ENCODE peak calls at places on chromosomes 7 and 10, in seven cellular contexts. Z is dorsolateral prefrontal cortex, Y is A549, X is fibroblast of pulmonary artery, P is thoracic aorta, K is fibroblast of the aortic adventitia, O is lower leg skin. V is an unnamed sample.

GRCh38 chr7:1040790-1041189 is 3.6 kb upstream of the GPR146 start:
- DNase-seq in O (no peak), X (peak), K (peak), Z (peak), P (no peak), Y (no peak), V (peak)

GRCh38 chr7:4189151-4189570 is 492.9 kb upstream of the FOXK1 start:
- DNase-seq in P (peak), Y (no peak), O (peak), X (peak), Z (peak), K (no peak), V (peak)

GRCh38 chr7:458511-459245 is 61.0 kb downstream of the PDGFA start:
- DNase-seq in Y (no peak), X (no peak), Z (no peak), O (no peak), K (no peak), P (no peak), V (no peak)

GRCh38 chr7:132049462-132050304 is 493.3 kb upstream of the PODXL start:
- DNase-seq in O (no peak), P (no peak), K (peak), Y (peak), Z (no peak), X (peak), V (peak)

GRCh38 chr10:5628798-5629788 is 37.3 kb downstream of the ASB13 start:
- DNase-seq in K (peak), Z (no peak), O (no peak), Y (no peak), P (no peak), X (peak), V (peak)

GRCh38 chr10:12868229-12868628 is 133.3 kb downstream of the CCDC3 start:
- DNase-seq in X (no peak), P (no peak), O (no peak), Z (no peak), Y (no peak), K (no peak), V (peak)

GRCh38 chr7:5470167-5470532 is 46.5 kb upstream of the TNRC18 start:
- DNase-seq in O (no peak), Y (no peak), K (no peak), X (no peak), Z (no peak), P (no peak), V (no peak)

GRCh38 chr7:107610353-107610752 is 30.3 kb downstream of the BCAP29 start:
- DNase-seq in X (peak), Y (no peak), K (peak), O (no peak), Z (no peak), P (no peak), V (no peak)

GRCh38 chr7:74288034-74288881 is 949 bp upstream of the CLIP2 start:
- DNase-seq in K (no peak), O (no peak), Z (peak), X (peak), P (no peak), Y (no peak), V (no peak)

GRCh38 chr10:126216221-126216701 is 172.0 kb downstream of the ADAM12 start:
- DNase-seq in P (no peak), Y (no peak), K (peak), X (peak), Z (no peak), O (no peak), V (peak)

GRCh38 chr10:62038609-62039190 is 137.2 kb downstream of the ARID5B start:
- DNase-seq in X (peak), Z (peak), Y (peak), K (peak), O (peak), P (no peak), V (peak)

GRCh38 chr10:48406204-48406603 is 99.7 kb downstream of the MAPK8 start:
- DNase-seq in Z (no peak), P (no peak), K (peak), X (peak), O (no peak), Y (peak), V (peak)

GRCh38 chr10:66642217-66642616 is 283.6 kb upstream of the LRRTM3 start:
- DNase-seq in O (no peak), Y (no peak), Z (no peak), P (no peak), K (no peak), X (no peak), V (no peak)
- TF ChIP-seq CTCF in O (no peak), Y (no peak), Z (no peak), P (no peak), K (no peak), X (no peak), V (no peak)

GRCh38 chr10:98106531-98106930 is 27.9 kb upstream of the R3HCC1L start:
- DNase-seq in K (no peak), X (no peak), Z (no peak), O (no peak), Y (no peak), P (no peak), V (no peak)

GRCh38 chr10:98104125-98104524 is 30.3 kb upstream of the R3HCC1L start:
- DNase-seq in K (no peak), X (no peak), O (no peak), Y (no peak), P (no peak), Z (no peak), V (no peak)

GRCh38 chr10:98110356-98110755 is 24.1 kb upstream of the R3HCC1L start:
- DNase-seq in X (no peak), K (no peak), Y (no peak), O (no peak), Z (no peak), P (no peak), V (no peak)

DNA sequence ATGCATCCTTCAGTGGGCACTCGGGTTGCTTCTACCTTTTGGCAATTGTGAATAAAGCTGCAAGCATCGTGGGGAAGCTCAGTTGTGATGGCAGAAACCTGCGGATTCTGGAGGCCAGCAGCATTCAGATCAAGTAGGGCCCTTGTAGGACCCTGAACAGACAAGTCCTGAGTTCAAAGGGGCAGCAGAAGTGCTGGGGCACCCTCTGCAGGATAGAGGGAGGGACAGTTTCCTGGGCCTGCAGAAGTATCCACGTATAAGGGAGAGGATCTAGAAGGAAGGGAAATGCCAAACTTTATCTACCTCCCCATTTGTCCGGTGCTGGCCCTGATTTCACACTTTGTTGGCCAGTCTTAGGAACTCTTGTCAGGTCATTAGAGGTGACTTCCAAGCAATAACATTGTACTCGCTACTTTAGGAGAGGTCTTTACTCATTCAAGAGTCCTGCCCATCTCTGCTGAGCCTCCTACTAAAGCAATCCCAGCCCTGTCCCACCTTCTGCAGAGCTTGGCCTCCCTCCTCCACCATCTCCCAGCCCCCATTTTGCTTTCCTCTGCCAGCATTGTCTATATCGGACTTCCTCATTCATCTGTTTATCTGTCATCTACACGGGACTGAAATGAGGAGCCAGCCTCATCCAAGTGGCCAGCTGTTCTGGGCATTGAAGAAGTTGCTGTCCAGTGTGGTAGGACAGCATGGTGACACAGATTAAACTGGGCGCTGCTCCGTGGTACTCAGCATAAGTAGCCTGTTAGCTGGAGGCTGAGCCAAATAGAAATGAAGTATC is 26.6 kb upstream of the R3HCC1L start:
- DNase-seq in K (no peak), P (no peak), Z (no peak), X (no peak), Y (no peak), O (no peak), V (no peak)
- TF ChIP-seq CTCF in K (no peak), P (no peak), Z (no peak), X (no peak), Y (no peak), O (no peak), V (no peak)

GRCh38 chr7:125934539-125934938 is 1004.9 kb upstream of the POT1 start:
- DNase-seq in P (no peak), O (peak), X (no peak), Z (no peak), Y (no peak), K (no peak), V (no peak)

GRCh38 chr7:125930848-125931247 is 1001.2 kb upstream of the POT1 start:
- DNase-seq in P (no peak), Z (no peak), X (no peak), K (peak), O (no peak), Y (no peak), V (no peak)

GRCh38 chr7:125934965-125935364 is 1005.3 kb upstream of the POT1 start:
- DNase-seq in O (no peak), Z (no peak), P (no peak), K (peak), Y (no peak), X (no peak), V (no peak)
- TF ChIP-seq CTCF in O (no peak), Z (no peak), P (no peak), K (no peak), Y (no peak), X (no peak), V (no peak)

GRCh38 chr7:123944395-123944794 is 19.4 kb downstream of the SPAM1 start:
- DNase-seq in Z (no peak), P (no peak), K (no peak), O (no peak), X (no peak), Y (no peak), V (no peak)

GRCh38 chr7:123941391-123942180 is 16.5 kb downstream of the SPAM1 start:
- DNase-seq in Y (no peak), P (no peak), X (no peak), K (no peak), Z (no peak), O (no peak), V (no peak)

GRCh38 chr7:123935436-123936381 is 10.7 kb downstream of the SPAM1 start:
- DNase-seq in P (no peak), Z (no peak), X (no peak), Y (no peak), O (no peak), K (no peak), V (no peak)

GRCh38 chr7:123936388-123936787 is 11.3 kb downstream of the SPAM1 start:
- DNase-seq in Y (no peak), Z (no peak), X (no peak), O (no peak), K (no peak), P (no peak), V (no peak)

DNA sequence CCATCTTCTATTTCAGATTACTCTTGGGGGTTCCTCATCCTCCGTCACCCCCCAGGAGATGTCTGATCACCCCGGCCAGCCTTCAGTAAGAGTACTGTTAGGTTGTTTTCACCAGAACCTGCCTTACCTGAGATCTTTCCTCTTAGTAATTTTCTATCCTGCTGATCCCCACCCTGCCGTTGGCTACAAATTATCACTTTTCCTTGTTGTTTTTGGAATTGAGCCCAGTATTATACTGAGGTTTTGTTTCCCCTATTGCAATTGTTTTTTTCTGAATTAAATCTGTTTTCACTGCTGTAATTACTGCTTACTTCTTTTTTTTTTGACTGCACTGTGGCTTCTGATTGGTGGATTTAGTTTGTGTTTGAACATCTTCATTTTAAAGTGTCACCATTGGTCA is 14.7 kb downstream of the SPAM1 start:
- DNase-seq in P (no peak), Y (no peak), Z (no peak), X (no peak), K (no peak), O (no peak), V (no peak)
- TF ChIP-seq CTCF in P (no peak), Y (no peak), Z (no peak), X (no peak), K (no peak), O (no peak), V (no peak)

V was measured in fibroblast of villous mesenchyme.